ENCODE peak calls at places on chromosomes 6 and 20, in five cellular contexts. S, D, Z, Q and O are unnamed samples.

GRCh38 chr20:49685809-49686208 is 27.9 kb downstream of the B4GALT5 start:
- DNase-seq in S (no peak), D (no peak), Z (no peak), Q (no peak), O (no peak)

GRCh38 chr6:75143186-75143585 is 62.7 kb downstream of the COL12A1 start:
- DNase-seq in S (peak), D (no peak), Z (no peak), Q (no peak), O (no peak)

GRCh38 chr20:50678213-50678898 is 13.0 kb downstream of the RIPOR3 start:
- DNase-seq in S (no peak), D (no peak), Z (no peak), Q (no peak), O (no peak)

GRCh38 chr20:3980260-3981131 is 34.9 kb downstream of the RNF24 start:
- DNase-seq in S (peak), D (no peak), Z (peak), Q (no peak), O (no peak)

GRCh38 chr6:7865811-7866210 is 44.8 kb downstream of the TXNDC5 start:
- DNase-seq in S (no peak), D (no peak), Z (no peak), Q (no peak), O (no peak)

GRCh38 chr6:20352346-20352745 is 49.3 kb upstream of the E2F3 start:
- DNase-seq in S (no peak), D (no peak), Z (no peak), Q (no peak), O (no peak)

GRCh38 chr6:54188832-54189231 is 77.6 kb downstream of the MLIP start:
- DNase-seq in S (no peak), D (no peak), Z (no peak), Q (no peak), O (no peak)

GRCh38 chr6:35230950-35231349 is 17.2 kb downstream of the SCUBE3 start:
- DNase-seq in S (no peak), D (no peak), Z (peak), Q (no peak), O (no peak)

GRCh38 chr20:38304845-38305447 is 990 bp downstream of the BPI start:
- DNase-seq in S (peak), D (peak), Z (no peak), Q (peak), O (no peak)

GRCh38 chr20:19827818-19828217 is 69.8 kb downstream of the RIN2 start:
- DNase-seq in S (no peak), D (peak), Z (no peak), Q (no peak), O (no peak)

GRCh38 chr6:30007132-30007764 is 53.8 kb upstream of the POLR1H start:
- DNase-seq in S (no peak), D (no peak), Z (peak), Q (peak), O (no peak)

GRCh38 chr6:108561742-108562502 is 1.2 kb downstream of the FOXO3 start:
- DNase-seq in S (no peak), D (no peak), Z (peak), Q (peak), O (no peak)

GRCh38 chr6:164693934-164694333 is 615.5 kb downstream of the C6orf118 start:
- DNase-seq in S (no peak), D (no peak), Z (no peak), Q (no peak), O (no peak)

GRCh38 chr20:16040742-16041141 is 532.5 kb downstream of the KIF16B start:
- DNase-seq in S (no peak), D (peak), Z (no peak), Q (no peak), O (no peak)

GRCh38 chr20:1918766-1919165 is 23.6 kb downstream of the SIRPA start:
- DNase-seq in S (no peak), D (no peak), Z (peak), Q (no peak), O (no peak)

GRCh38 chr20:1440024-1440423 is 26.6 kb downstream of the NSFL1C start:
- DNase-seq in S (no peak), D (peak), Z (no peak), Q (no peak), O (no peak)

GRCh38 chr6:38907264-38907663 is 141.3 kb upstream of the GLP1R start:
- DNase-seq in S (no peak), D (no peak), Z (no peak), Q (no peak), O (no peak)

GRCh38 chr20:47357296-47358051 is 975 bp upstream of the ZMYND8 start:
- DNase-seq in S (peak), D (peak), Z (peak), Q (peak), O (peak)

GRCh38 chr6:106976270-106976669 is 1.7 kb upstream of the CD24 start:
- DNase-seq in S (no peak), D (peak), Z (no peak), Q (no peak), O (no peak)

GRCh38 chr6:159969921-159970320 is 1.0 kb downstream of the IGF2R start:
- DNase-seq in S (peak), D (no peak), Z (peak), Q (no peak), O (no peak)

GRCh38 chr20:49603209-49603627 is 35.3 kb upstream of the PTGIS start:
- DNase-seq in S (peak), D (no peak), Z (no peak), Q (peak), O (no peak)

GRCh38 chr6:13250703-13251102 is 77.6 kb downstream of the TBC1D7 start:
- DNase-seq in S (no peak), D (no peak), Z (no peak), Q (no peak), O (no peak)

GRCh38 chr6:88983532-88983931 is 20.1 kb upstream of the RNGTT start:
- DNase-seq in S (peak), D (peak), Z (no peak), Q (no peak), O (no peak)

GRCh38 chr20:59403261-59403961 is 103.0 kb downstream of the EDN3 start:
- DNase-seq in S (peak), D (peak), Z (no peak), Q (peak), O (no peak)

GRCh38 chr20:7237251-7237650 is 469.8 kb downstream of the BMP2 start:
- DNase-seq in S (no peak), D (no peak), Z (no peak), Q (no peak), O (no peak)

GRCh38 chr20:44501448-44501847 is 20.4 kb downstream of the SERINC3 start:
- DNase-seq in S (peak), D (no peak), Z (no peak), Q (no peak), O (no peak)

GRCh38 chr20:16752901-16753300 is 4.7 kb downstream of the OTOR start:
- DNase-seq in S (no peak), D (no peak), Z (no peak), Q (no peak), O (no peak)

GRCh38 chr6:35787266-35788218 is 6.7 kb downstream of the CLPSL1 start:
- DNase-seq in S (no peak), D (no peak), Z (no peak), Q (no peak), O (no peak)

GRCh38 chr20:58763076-58763475 is 70.5 kb downstream of the NPEPL1 start:
- DNase-seq in S (no peak), D (no peak), Z (no peak), Q (no peak), O (no peak)

GRCh38 chr6:161242779-161243693 is 30.8 kb downstream of the AGPAT4 start:
- DNase-seq in S (no peak), D (no peak), Z (no peak), Q (peak), O (no peak)

GRCh38 chr6:88763160-88763559 is 200.3 kb downstream of the RNGTT start:
- DNase-seq in S (peak), D (no peak), Z (no peak), Q (no peak), O (no peak)

GRCh38 chr6:159473435-159473834 is 219.6 kb downstream of the SOD2 start:
- DNase-seq in S (no peak), D (no peak), Z (no peak), Q (no peak), O (no peak)

GRCh38 chr20:40251284-40251932 is 437.6 kb downstream of the MAFB start:
- DNase-seq in S (peak), D (peak), Z (no peak), Q (no peak), O (no peak)

GRCh38 chr20:57396212-57396611 is 5.0 kb downstream of the RBM38 start:
- DNase-seq in S (no peak), D (peak), Z (peak), Q (peak), O (no peak)
- H3K27ac ChIP-seq in S (no peak), D (peak), Z (peak), Q (peak), O (no peak)

GRCh38 chr20:22523128-22523498 is 61.3 kb downstream of the FOXA2 start:
- DNase-seq in S (no peak), D (no peak), Z (no peak), Q (no peak), O (no peak)
- H3K27ac ChIP-seq in S (no peak), D (no peak), Z (no peak), Q (no peak), O (no peak)

DNA sequence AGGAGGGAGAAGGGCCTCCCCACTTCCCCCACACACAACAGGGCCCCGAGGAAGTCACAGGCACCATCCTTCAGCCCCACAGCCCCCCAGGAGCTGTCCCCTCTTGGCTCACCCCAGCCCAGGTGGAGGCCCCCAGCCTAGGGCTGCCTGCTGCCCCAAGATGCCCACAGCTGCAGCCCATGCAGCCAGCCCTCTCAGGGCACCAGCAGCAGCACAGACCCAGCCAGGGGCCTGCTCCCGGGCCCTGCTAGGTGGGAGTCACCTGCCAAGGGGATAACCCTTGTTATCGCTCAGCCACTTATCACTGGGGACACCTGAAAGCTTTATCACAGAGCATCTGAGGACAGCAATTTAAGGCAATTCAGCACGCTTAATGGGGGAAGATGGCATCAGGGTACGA is 55.0 kb downstream of the GRM4 start:
- DNase-seq in S (no peak), D (no peak), Z (no peak), Q (no peak), O (no peak)
- H3K27ac ChIP-seq in S (no peak), D (no peak), Z (no peak), Q (no peak), O (no peak)

DNA sequence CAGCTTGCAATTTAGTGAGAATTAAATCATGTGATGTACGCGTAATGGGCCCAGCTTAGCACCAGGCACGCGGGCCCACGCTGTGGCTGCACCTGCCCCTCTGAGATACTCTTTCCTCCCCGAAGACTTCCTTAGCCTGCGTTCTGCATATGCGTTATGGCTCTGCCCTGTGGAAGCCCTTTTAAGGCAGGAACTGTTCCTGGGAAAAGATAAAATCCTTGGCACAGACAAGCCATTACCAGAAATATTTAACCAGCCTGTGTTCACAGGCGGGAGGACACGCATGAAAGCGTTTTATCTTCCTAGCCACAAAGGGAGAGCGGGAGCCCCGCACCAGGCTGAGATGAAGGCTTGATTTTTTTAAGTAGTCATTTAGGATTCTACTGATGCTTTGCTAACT is 311.0 kb downstream of the LRFN2 start:
- DNase-seq in S (no peak), D (no peak), Z (no peak), Q (no peak), O (no peak)
- H3K27ac ChIP-seq in S (no peak), D (no peak), Z (no peak), Q (no peak), O (no peak)

GRCh38 chr6:157224178-157224956 is 99.0 kb downstream of the TMEM242 start:
- DNase-seq in S (no peak), D (peak), Z (peak), Q (no peak), O (no peak)

GRCh38 chr6:157223486-157223885 is 99.8 kb downstream of the TMEM242 start:
- DNase-seq in S (no peak), D (no peak), Z (peak), Q (no peak), O (no peak)

GRCh38 chr6:157225575-157225995 is 97.7 kb downstream of the TMEM242 start:
- DNase-seq in S (no peak), D (peak), Z (peak), Q (no peak), O (no peak)

GRCh38 chr6:157226026-157226639 is 97.2 kb downstream of the TMEM242 start:
- DNase-seq in S (peak), D (no peak), Z (peak), Q (no peak), O (no peak)

GRCh38 chr6:157224957-157225574 is 98.3 kb downstream of the TMEM242 start:
- DNase-seq in S (no peak), D (no peak), Z (peak), Q (no peak), O (no peak)
- H3K27ac ChIP-seq in S (no peak), D (peak), Z (peak), Q (peak), O (no peak)

GRCh38 chr6:118720125-118720473 is 68.7 kb upstream of the CEP85L start:
- DNase-seq in S (no peak), D (no peak), Z (no peak), Q (no peak), O (no peak)

GRCh38 chr6:118717106-118717505 is 65.7 kb upstream of the CEP85L start:
- DNase-seq in S (no peak), D (no peak), Z (no peak), Q (no peak), O (no peak)

GRCh38 chr6:118722820-118723526 is 71.6 kb upstream of the CEP85L start:
- DNase-seq in S (no peak), D (no peak), Z (no peak), Q (no peak), O (no peak)

GRCh38 chr6:118718903-118719302 is 67.5 kb upstream of the CEP85L start:
- DNase-seq in S (no peak), D (no peak), Z (no peak), Q (no peak), O (no peak)

GRCh38 chr6:118719351-118720124 is 68.1 kb upstream of the CEP85L start:
- DNase-seq in S (no peak), D (peak), Z (no peak), Q (peak), O (no peak)
- H3K27ac ChIP-seq in S (no peak), D (peak), Z (no peak), Q (no peak), O (no peak)

GRCh38 chr20:35742741-35743523 is 872 bp upstream of the RBM39 start:
- DNase-seq in S (no peak), D (peak), Z (no peak), Q (no peak), O (no peak)

GRCh38 chr20:35741892-35742740 is at the start of gene RBM39:
- DNase-seq in S (peak), D (peak), Z (peak), Q (peak), O (peak)

GRCh38 chr20:35737865-35738333 is 4.2 kb downstream of the RBM39 start:
- DNase-seq in S (no peak), D (no peak), Z (no peak), Q (no peak), O (no peak)

GRCh38 chr20:35738410-35739179 is 3.5 kb downstream of the RBM39 start:
- DNase-seq in S (no peak), D (no peak), Z (no peak), Q (no peak), O (no peak)

DNA sequence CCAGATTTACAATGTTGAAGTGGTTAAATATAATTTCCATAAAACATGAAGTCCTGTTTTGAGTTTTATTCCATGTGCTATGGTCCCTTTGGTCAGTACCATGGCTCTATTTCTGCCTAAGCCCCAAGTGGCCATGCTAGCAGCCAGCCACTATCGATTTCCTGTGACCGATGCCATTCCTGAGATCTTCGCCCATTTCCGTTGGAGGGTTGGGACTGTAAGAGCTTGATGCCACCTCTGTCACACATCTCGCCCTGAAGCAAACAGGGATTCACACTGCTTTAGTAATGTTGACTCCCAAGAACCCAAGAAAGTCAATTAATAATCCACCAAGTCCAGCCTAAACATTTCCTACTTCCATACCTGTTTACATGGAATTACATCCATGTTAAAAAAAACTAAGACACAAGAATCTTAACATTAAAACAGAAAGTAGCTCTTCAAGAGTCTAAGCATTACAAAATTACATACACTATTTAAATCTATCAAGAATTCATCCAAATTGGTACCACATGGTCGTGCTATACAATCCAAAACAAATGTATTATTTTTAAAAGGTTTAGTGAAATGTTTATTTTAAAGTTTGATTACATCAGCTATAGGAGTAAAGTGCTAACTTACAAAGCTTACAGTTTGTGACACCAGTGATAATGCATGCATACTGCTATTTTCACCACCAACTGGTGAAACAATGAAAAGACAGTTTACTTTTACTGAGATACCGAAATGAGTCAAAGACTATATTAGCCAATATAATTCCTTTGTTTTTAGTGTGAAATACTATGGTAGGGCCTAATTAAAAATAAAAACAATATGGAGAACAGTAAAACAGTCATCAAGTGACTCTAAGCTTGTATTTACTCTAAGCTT is 2.5 kb downstream of the RBM39 start:
- DNase-seq in S (no peak), D (peak), Z (no peak), Q (no peak), O (no peak)
- H3K27ac ChIP-seq in S (peak), D (peak), Z (no peak), Q (peak), O (peak)

GRCh38 chr6:46170357-46171289 is at the start of gene ENPP5:
- DNase-seq in S (no peak), D (peak), Z (peak), Q (peak), O (peak)
- H3K27ac ChIP-seq in S (no peak), D (no peak), Z (no peak), Q (peak), O (no peak)

GRCh38 chr20:45995213-45996097 is 13.3 kb upstream of the MMP9 start:
- DNase-seq in S (no peak), D (no peak), Z (no peak), Q (no peak), O (no peak)

GRCh38 chr20:45997187-45997586 is 11.5 kb upstream of the MMP9 start:
- DNase-seq in S (no peak), D (no peak), Z (no peak), Q (no peak), O (no peak)

GRCh38 chr20:45994761-45995160 is 13.9 kb upstream of the MMP9 start:
- DNase-seq in S (no peak), D (no peak), Z (no peak), Q (no peak), O (no peak)

GRCh38 chr20:45991616-45992015 is 17.1 kb upstream of the MMP9 start:
- DNase-seq in S (no peak), D (no peak), Z (no peak), Q (no peak), O (no peak)

DNA sequence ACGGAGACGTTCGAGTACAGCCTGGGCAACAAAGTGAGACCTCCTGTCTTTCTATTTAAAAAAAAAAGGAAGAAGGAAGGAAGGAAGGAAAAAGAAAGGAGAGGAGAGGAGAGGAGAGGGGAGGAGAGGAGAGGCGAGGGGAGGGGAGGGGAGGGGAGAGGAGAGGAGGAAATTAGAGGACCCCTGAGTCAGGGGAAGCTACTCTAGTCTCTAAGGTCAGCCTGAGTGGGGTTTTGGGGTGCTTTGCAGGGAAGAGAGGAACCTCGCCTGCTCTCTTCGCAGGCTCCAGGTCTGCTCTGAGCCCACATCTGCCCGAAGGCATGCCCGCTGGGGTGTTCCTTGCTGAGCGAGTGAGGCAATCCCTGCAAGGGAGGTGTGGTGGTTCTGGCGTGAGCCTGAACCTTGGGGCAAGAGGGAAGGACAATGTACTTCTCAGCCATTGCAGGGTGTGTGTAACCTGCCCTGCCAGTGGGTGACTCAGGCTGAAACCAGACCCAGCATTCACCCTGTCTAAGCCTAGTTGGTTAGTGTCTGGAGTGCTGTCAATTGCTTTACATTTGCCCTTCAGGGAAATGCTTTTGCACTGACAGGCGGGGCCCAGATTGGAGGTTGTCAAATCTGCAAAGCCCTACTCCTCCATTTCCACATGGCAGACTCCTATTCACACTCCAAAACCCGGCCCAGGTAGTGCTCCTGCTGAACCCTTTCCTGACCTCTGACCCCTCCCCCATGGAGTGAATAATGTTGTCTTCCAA is 15.3 kb upstream of the MMP9 start:
- DNase-seq in S (peak), D (no peak), Z (no peak), Q (no peak), O (peak)
- H3K27ac ChIP-seq in S (no peak), D (no peak), Z (no peak), Q (no peak), O (peak)